ENCODE peak calls at places on chromosomes 1 and 21, in eight cellular contexts. G is RPMI8226; R is non-pigmented ciliary epithelial cell; Q is neural crest cell; X is activated CD4-positive, alpha-beta T cell treated with anti-CD3 and anti-CD28 coated beads, Interleukin-2, amount 50 U/mL, for 24 hours; D is GM04503; E is fibroblast of lung; W is iris pigment epithelial cell. N is an unnamed sample.

GRCh38 chr1:179817789-179818188 is 59.8 kb downstream of the TOR1AIP2 start:
- DNase-seq in G (no peak), R (no peak), Q (no peak), X (no peak), D (peak), E (peak), W (peak), N (peak)

GRCh38 chr1:196180847-196181593 is 427.2 kb downstream of the KCNT2 start:
- DNase-seq in G (no peak), R (peak), Q (no peak), X (no peak), D (peak), E (peak), W (peak), N (peak)

GRCh38 chr1:31587720-31588423 is 11.6 kb downstream of the TINAGL1 start:
- DNase-seq in G (peak), R (no peak), Q (peak), X (peak), D (no peak), E (peak), W (no peak), N (peak)

GRCh38 chr21:25733859-25734653 is 648 bp downstream of the ATP5PF start:
- DNase-seq in G (peak), R (no peak), Q (no peak), X (peak), D (peak), E (peak), W (peak), N (peak)

GRCh38 chr1:2538376-2538775 is 8.3 kb upstream of the HES5 start:
- DNase-seq in G (no peak), R (no peak), Q (no peak), X (no peak), D (no peak), E (no peak), W (no peak), N (no peak)

GRCh38 chr1:81848880-81849500 is 48.3 kb downstream of the ADGRL2 start:
- DNase-seq in G (no peak), R (no peak), Q (no peak), X (no peak), D (no peak), E (no peak), W (no peak), N (no peak)

GRCh38 chr1:68230901-68231626 is 1.3 kb downstream of the WLS start:
- DNase-seq in G (no peak), R (no peak), Q (no peak), X (no peak), D (no peak), E (no peak), W (no peak), N (peak)

GRCh38 chr1:41587791-41588190 is 103.3 kb upstream of the EDN2 start:
- DNase-seq in G (no peak), R (no peak), Q (no peak), X (no peak), D (no peak), E (no peak), W (no peak), N (no peak)

GRCh38 chr21:36079010-36079649 is 9.3 kb downstream of the CBR1 start:
- DNase-seq in G (peak), R (no peak), Q (no peak), X (peak), D (no peak), E (peak), W (no peak), N (no peak)

GRCh38 chr1:149916193-149916926 is 1.3 kb downstream of the SV2A start:
- DNase-seq in G (no peak), R (no peak), Q (no peak), X (no peak), D (no peak), E (no peak), W (no peak), N (no peak)

GRCh38 chr1:67100833-67101232 is 33.9 kb downstream of the C1orf141 start:
- DNase-seq in G (no peak), R (no peak), Q (no peak), X (no peak), D (no peak), E (peak), W (no peak), N (no peak)

GRCh38 chr1:89884718-89885596 is 64.1 kb downstream of the LRRC8D start:
- DNase-seq in G (no peak), R (no peak), Q (no peak), X (no peak), D (no peak), E (peak), W (peak), N (peak)

GRCh38 chr1:111778541-111779051 is 22.9 kb downstream of the DDX20 start:
- DNase-seq in G (no peak), R (no peak), Q (no peak), X (no peak), D (peak), E (no peak), W (no peak), N (peak)

GRCh38 chr1:164673584-164674214 is 114.7 kb downstream of the PBX1 start:
- DNase-seq in G (peak), R (no peak), Q (peak), X (no peak), D (no peak), E (no peak), W (no peak), N (no peak)

GRCh38 chr1:77447669-77448068 is 165.8 kb downstream of the AK5 start:
- DNase-seq in G (no peak), R (no peak), Q (no peak), X (no peak), D (no peak), E (no peak), W (no peak), N (no peak)

GRCh38 chr1:89809556-89809955 is 11.3 kb upstream of the LRRC8D start:
- DNase-seq in G (no peak), R (no peak), Q (no peak), X (no peak), D (peak), E (no peak), W (peak), N (no peak)

GRCh38 chr1:206808615-206809014 is 36.3 kb upstream of the IL10 start:
- DNase-seq in G (peak), R (no peak), Q (no peak), X (peak), D (no peak), E (peak), W (peak), N (peak)

GRCh38 chr1:172390243-172390619 is 30.3 kb upstream of the C1orf105 start:
- DNase-seq in G (peak), R (no peak), Q (no peak), X (no peak), D (no peak), E (no peak), W (no peak), N (no peak)

GRCh38 chr1:100626397-100626796 is 88.5 kb downstream of the GPR88 start:
- DNase-seq in G (no peak), R (no peak), Q (no peak), X (no peak), D (no peak), E (no peak), W (no peak), N (no peak)

N was measured in fibroblast of pulmonary artery.